ENCODE peak calls at places on chromosomes 2 and 18, in seven cellular contexts. W, Q, Y, G, X, L and R are unnamed samples.
A peak's percentile ranks its signal among the peaks of the same experiment; 100 is the strongest.

GRCh38 chr18:50131591-50131990 is 63.4 kb downstream of the MYO5B start:
- DNase-seq in W (no peak), Q (no peak), Y (no peak), G (no peak), X (no peak), L (no peak), R (peak; percentile 17)

GRCh38 chr18:79583984-79584401 is 95.6 kb upstream of the CTDP1 start:
- DNase-seq in W (no peak), Q (peak; percentile 38), Y (peak; percentile 39), G (no peak), X (peak; percentile 10), L (no peak), R (no peak)

GRCh38 chr2:146123714-146124113 is 1603.8 kb upstream of the ZEB2 start:
- DNase-seq in W (no peak), Q (no peak), Y (no peak), G (no peak), X (no peak), L (no peak), R (no peak)

GRCh38 chr2:225052703-225053102 is 10.4 kb upstream of the DOCK10 start:
- DNase-seq in W (no peak), Q (no peak), Y (no peak), G (peak; percentile 15), X (no peak), L (no peak), R (no peak)

GRCh38 chr2:48912110-48912509 is 156.6 kb upstream of the LHCGR start:
- DNase-seq in W (peak; percentile 22), Q (no peak), Y (no peak), G (no peak), X (no peak), L (peak; percentile 44), R (peak; percentile 12)

GRCh38 chr18:42258301-42258965 is 303.4 kb downstream of the PIK3C3 start:
- DNase-seq in W (no peak), Q (no peak), Y (no peak), G (no peak), X (no peak), L (no peak), R (no peak)

GRCh38 chr2:62306751-62307468 is 111.0 kb downstream of the B3GNT2 start:
- DNase-seq in W (no peak), Q (peak; percentile 59), Y (no peak), G (peak; percentile 45), X (no peak), L (peak; percentile 41), R (no peak)

GRCh38 chr2:109400102-109400501 is 213.7 kb downstream of the SEPTIN10 start:
- DNase-seq in W (no peak), Q (no peak), Y (no peak), G (no peak), X (no peak), L (no peak), R (no peak)

GRCh38 chr2:53353372-53354111 is 414.1 kb upstream of the CHAC2 start:
- DNase-seq in W (peak; percentile 62), Q (peak; percentile 78), Y (peak; percentile 62), G (no peak), X (no peak), L (peak; percentile 57), R (no peak)

GRCh38 chr2:24874025-24874424 is 46.0 kb downstream of the ADCY3 start:
- DNase-seq in W (no peak), Q (no peak), Y (no peak), G (no peak), X (no peak), L (no peak), R (peak; percentile 12)

GRCh38 chr2:64212346-64212745 is 68.1 kb upstream of the PELI1 start:
- DNase-seq in W (no peak), Q (no peak), Y (no peak), G (no peak), X (no peak), L (no peak), R (peak; percentile 95)

GRCh38 chr2:74975016-74975415 is 16.6 kb downstream of the POLE4 start:
- DNase-seq in W (no peak), Q (no peak), Y (no peak), G (no peak), X (no peak), L (no peak), R (peak; percentile 51)

GRCh38 chr2:45913539-45913938 is 262.1 kb downstream of the PRKCE start:
- DNase-seq in W (no peak), Q (no peak), Y (no peak), G (no peak), X (no peak), L (no peak), R (no peak)

DNA sequence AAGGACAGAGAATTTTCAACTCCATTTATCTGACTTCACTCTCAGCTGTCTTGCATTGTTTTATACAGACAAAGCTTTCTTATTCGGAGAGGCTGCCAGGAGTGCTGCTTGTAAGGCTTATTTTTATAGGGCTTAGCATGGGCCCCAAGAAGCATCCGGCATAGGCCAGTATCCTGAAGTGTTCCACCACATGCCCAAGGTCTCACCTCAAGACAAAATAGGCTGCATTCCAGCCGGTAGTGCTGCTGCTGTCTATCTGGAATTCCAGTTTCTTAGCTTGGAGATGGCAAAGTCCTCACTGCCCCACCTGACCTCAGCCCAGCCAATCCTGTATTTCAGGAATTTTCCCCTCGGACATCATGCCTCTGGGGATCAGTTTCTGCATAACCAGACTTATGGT is 47.6 kb upstream of the MCFD2 start:
- DNase-seq in W (no peak), Q (peak; percentile 24), Y (no peak), G (no peak), X (no peak), L (no peak), R (no peak)
- H3K36me3 ChIP-seq in W (no peaks in the 10 kb centered on the region), Q (no peaks in the 10 kb centered on the region), Y (no peaks in the 10 kb centered on the region), G (peaks cover 83% of the 10 kb centered on the region), X (no peaks in the 10 kb centered on the region), L (peaks cover 2% of the 10 kb centered on the region), R (no peaks in the 10 kb centered on the region)

GRCh38 chr2:216206821-216207220 is 97.7 kb downstream of the XRCC5 start:
- DNase-seq in W (no peak), Q (no peak), Y (no peak), G (no peak), X (no peak), L (no peak), R (no peak)

GRCh38 chr2:216205486-216205885 is 96.3 kb downstream of the XRCC5 start:
- DNase-seq in W (no peak), Q (no peak), Y (no peak), G (no peak), X (no peak), L (no peak), R (no peak)

GRCh38 chr2:216206041-216206699 is 97.0 kb downstream of the XRCC5 start:
- DNase-seq in W (no peak), Q (no peak), Y (no peak), G (no peak), X (no peak), L (no peak), R (no peak)

GRCh38 chr2:216201687-216202306 is 92.6 kb downstream of the XRCC5 start:
- DNase-seq in W (no peak), Q (no peak), Y (no peak), G (no peak), X (no peak), L (no peak), R (no peak)

GRCh38 chr2:216202602-216203250 is 93.6 kb downstream of the XRCC5 start:
- DNase-seq in W (no peak), Q (no peak), Y (no peak), G (no peak), X (no peak), L (no peak), R (no peak)
- H3K36me3 ChIP-seq in W (peaks cover 92% of the 10 kb centered on the region), Q (peaks cover 99% of the 10 kb centered on the region), Y (no peaks in the 10 kb centered on the region), G (peaks cover 98% of the 10 kb centered on the region), X (no peaks in the 10 kb centered on the region), L (peaks cover 29% of the 10 kb centered on the region), R (peaks cover 56% of the 10 kb centered on the region)

DNA sequence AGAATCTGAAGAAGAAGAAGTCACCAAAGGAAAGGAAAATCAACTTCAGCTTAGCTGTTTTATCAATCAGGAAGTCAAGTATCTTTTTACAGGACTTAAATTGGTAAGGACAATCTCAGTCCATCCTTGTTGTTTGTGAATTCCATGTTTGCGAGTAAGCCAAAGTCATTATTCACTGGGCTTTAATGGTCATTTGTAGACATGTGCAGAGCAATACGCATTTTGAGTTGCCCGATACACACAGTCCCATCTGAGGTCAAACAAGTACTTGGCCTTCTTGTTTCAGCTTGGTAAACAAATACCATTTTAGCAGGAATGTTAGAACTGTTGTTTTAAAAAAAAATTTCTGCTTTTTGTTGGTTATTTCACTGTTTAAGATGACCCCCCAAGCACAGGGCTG is 40.9 kb downstream of the USP14 start:
- DNase-seq in W (no peak), Q (no peak), Y (no peak), G (no peak), X (no peak), L (no peak), R (no peak)
- H3K36me3 ChIP-seq in W (peaks cover 63% of the 10 kb centered on the region), Q (peaks cover 76% of the 10 kb centered on the region), Y (no peaks in the 10 kb centered on the region), G (peaks cover 97% of the 10 kb centered on the region), X (no peaks in the 10 kb centered on the region), L (peaks cover 1% of the 10 kb centered on the region), R (peaks cover 50% of the 10 kb centered on the region)

DNA sequence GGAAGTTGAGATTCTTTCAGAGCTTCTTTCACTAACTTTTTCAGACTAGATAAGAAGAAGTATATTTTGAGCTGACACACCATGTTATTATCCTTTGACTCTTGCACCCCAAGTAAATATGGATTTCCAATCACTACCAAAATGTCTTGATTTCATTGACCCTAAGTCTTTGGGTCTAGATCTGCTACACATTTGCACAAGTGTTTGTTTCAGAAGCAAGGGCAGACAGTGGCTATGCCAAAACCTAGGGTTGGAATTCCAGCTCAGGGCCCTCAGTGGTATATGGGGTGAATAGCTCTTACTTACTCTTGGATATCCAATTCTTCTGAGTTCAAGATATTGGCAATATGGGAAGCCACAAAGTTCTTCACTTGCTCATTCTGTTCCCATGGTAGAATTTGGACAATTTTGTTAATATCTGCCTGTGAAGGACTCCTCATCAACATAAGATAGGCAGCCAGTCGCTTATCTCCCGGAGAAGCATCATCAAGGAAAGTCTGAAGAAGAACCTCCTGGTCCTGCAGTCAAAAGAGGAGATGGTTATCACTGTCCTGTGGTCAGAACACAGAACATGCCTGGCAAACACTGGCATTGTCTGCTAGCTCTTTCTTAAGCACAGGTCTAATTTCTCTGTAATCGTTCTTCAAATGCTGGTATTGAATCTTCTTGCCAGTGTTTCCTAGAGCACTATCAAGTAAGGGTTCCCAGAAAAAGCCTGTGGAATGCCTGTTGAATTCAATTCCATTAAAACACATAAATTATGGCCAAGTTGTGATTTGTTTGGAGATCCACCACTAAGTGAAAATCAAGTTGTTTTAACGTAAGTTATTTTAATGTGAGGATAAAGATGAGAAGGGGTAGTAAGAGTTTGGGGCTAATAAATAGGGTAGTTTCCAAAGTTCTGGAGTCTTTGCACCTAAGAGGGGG is 15.6 kb downstream of the APOB start:
- DNase-seq in W (no peak), Q (no peak), Y (no peak), G (no peak), X (no peak), L (no peak), R (no peak)
- H3K36me3 ChIP-seq in W (no peaks in the 10 kb centered on the region), Q (no peaks in the 10 kb centered on the region), Y (no peaks in the 10 kb centered on the region), G (no peaks in the 10 kb centered on the region), X (no peaks in the 10 kb centered on the region), L (no peaks in the 10 kb centered on the region), R (no peaks in the 10 kb centered on the region)